ENCODE peak calls at places on chromosomes 6 and 20, in nine cellular contexts. I, K, N, O, Y, U, W, H and C are unnamed samples.

GRCh38 chr6:159106627-159107241 is 61.9 kb upstream of the TAGAP start:
- DNase-seq in Y (peak; percentile 92), I (peak; percentile 40), H (no peak), K (peak; percentile 70), W (peak; percentile 36), N (no peak), U (peak; percentile 58), O (peak; percentile 98), C (peak; percentile 66)

GRCh38 chr20:14634666-14635065 is 297.3 kb upstream of the FLRT3 start:
- DNase-seq in I (no peak), O (no peak), Y (no peak), W (peak; percentile 64), U (peak; percentile 47), K (no peak), H (no peak), N (peak; percentile 40), C (no peak)

GRCh38 chr6:125951323-125951722 is 5.2 kb upstream of the HINT3 start:
- DNase-seq in I (no peak), W (no peak), O (no peak), N (no peak), Y (no peak), K (no peak), H (no peak), U (no peak), C (no peak)

GRCh38 chr6:132190097-132190814 is 211.0 kb downstream of the MOXD1 start:
- DNase-seq in N (no peak), H (no peak), O (no peak), W (peak; percentile 20), Y (no peak), I (peak; percentile 75), U (peak; percentile 46), K (peak; percentile 3), C (no peak)

GRCh38 chr20:10282930-10283556 is 64.4 kb downstream of the SNAP25 start:
- DNase-seq in U (peak; percentile 50), Y (no peak), N (no peak), I (peak; percentile 59), O (no peak), K (no peak), H (no peak), W (peak; percentile 1), C (no peak)

GRCh38 chr6:45148711-45149341 is 179.3 kb upstream of the RUNX2 start:
- DNase-seq in K (no peak), Y (no peak), I (peak; percentile 55), W (peak; percentile 39), H (no peak), U (peak; percentile 75), O (no peak), N (no peak), C (no peak)

GRCh38 chr6:108650781-108651180 is 90.1 kb downstream of the FOXO3 start:
- DNase-seq in H (no peak), W (peak; percentile 74), O (no peak), U (peak; percentile 87), Y (no peak), I (peak; percentile 62), N (no peak), K (no peak), C (no peak)

GRCh38 chr20:45963059-45964011 is 8.7 kb downstream of the ZNF335 start:
- DNase-seq in N (no peak), O (no peak), K (no peak), U (peak; percentile 59), H (peak; percentile 56), W (no peak), I (peak; percentile 33), Y (no peak), C (peak; percentile 67)

GRCh38 chr20:44028341-44028715 is 113.7 kb downstream of the TOX2 start:
- DNase-seq in I (peak; percentile 33), Y (no peak), K (no peak), U (peak; percentile 24), H (no peak), W (no peak), N (no peak), O (no peak), C (no peak)

GRCh38 chr20:23145281-23145700 is 59.2 kb upstream of the CD93 start:
- DNase-seq in O (no peak), N (no peak), Y (no peak), U (peak; percentile 98), H (no peak), W (no peak), I (peak; percentile 56), K (no peak), C (no peak)

GRCh38 chr6:148263010-148263409 is 79.6 kb upstream of the SASH1 start:
- DNase-seq in O (no peak), Y (no peak), H (no peak), U (no peak), I (no peak), N (peak; percentile 62), W (peak; percentile 82), K (no peak), C (no peak)

GRCh38 chr6:27279513-27280063 is 32.1 kb downstream of the PRSS16 start:
- DNase-seq in W (no peak), U (no peak), O (peak; percentile 70), N (no peak), I (no peak), Y (no peak), H (no peak), K (no peak), C (peak; percentile 39)

GRCh38 chr20:31943052-31943471 is 8.8 kb downstream of the PDRG1 start:
- DNase-seq in O (no peak), Y (no peak), H (no peak), I (no peak), W (no peak), U (no peak), N (no peak), K (no peak), C (no peak)

DNA sequence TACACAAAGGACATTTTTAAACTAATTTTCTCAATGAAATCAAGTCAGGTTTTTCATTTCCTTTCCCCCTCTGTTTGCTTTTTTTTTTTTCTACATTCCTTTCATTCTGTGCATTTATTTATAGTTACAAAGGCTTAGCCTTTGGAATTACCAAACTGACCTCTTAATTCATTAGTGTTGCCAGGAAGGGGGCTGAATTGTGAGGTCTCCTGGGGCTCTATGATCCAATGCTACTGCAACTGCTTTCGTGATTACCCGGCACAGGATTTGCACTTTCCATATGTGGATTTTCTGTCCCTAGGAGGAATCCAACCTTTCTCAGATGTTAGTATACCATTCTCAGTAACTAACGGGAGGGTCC is 35.3 kb downstream of the NEDD9 start:
- DNase-seq in N (no peak), W (no peak), Y (no peak), U (peak; percentile 59), H (no peak), K (no peak), O (no peak), I (peak; percentile 88), C (peak; percentile 54)
- H3K9ac ChIP-seq in N (no peak overlapping the region), W (no peak overlapping the region), Y (no peak overlapping the region), U (no peak overlapping the region), H (peak overlapping the region; percentile 38), K (no peak overlapping the region), O (no peak overlapping the region), I (peak overlapping the region; percentile 46), C (no peak overlapping the region)

GRCh38 chr20:50439539-50440453 is 70.4 kb upstream of the PTPN1 start:
- DNase-seq in I (no peak), W (no peak), H (no peak), O (no peak), U (peak; percentile 31), N (no peak), K (peak; percentile 26), Y (no peak), C (no peak)
- H3K9ac ChIP-seq in I (no peak overlapping the region), W (peak overlapping the region; percentile 67), H (no peak overlapping the region), O (no peak overlapping the region), U (peak overlapping the region; percentile 52), N (peak overlapping the region; percentile 87), K (peak overlapping the region; percentile 51), Y (no peak overlapping the region), C (no peak overlapping the region)

GRCh38 chr6:170178266-170178560 is 112.7 kb downstream of the DLL1 start:
- DNase-seq in K (no peak), H (no peak), U (no peak), N (no peak), W (no peak), Y (no peak), I (no peak), O (no peak), C (no peak)
- H3K9ac ChIP-seq in K (no peak overlapping the region), H (no peak overlapping the region), U (no peak overlapping the region), N (peak overlapping the region; percentile 51), W (no peak overlapping the region), Y (no peak overlapping the region), I (no peak overlapping the region), O (no peak overlapping the region), C (no peak overlapping the region)

GRCh38 chr6:5115168-5115567 is 30.0 kb downstream of the PPP1R3G start:
- DNase-seq in N (no peak), O (no peak), I (peak; percentile 31), H (no peak), U (peak; percentile 75), W (no peak), Y (no peak), K (no peak), C (no peak)
- H3K9ac ChIP-seq in N (no peak overlapping the region), O (no peak overlapping the region), I (no peak overlapping the region), H (no peak overlapping the region), U (no peak overlapping the region), W (no peak overlapping the region), Y (no peak overlapping the region), K (no peak overlapping the region), C (no peak overlapping the region)

GRCh38 chr20:61799928-61800327 is 265.8 kb downstream of the TAF4 start:
- DNase-seq in Y (no peak), N (no peak), I (no peak), W (no peak), U (no peak), O (no peak), K (no peak), H (no peak), C (no peak)
- H3K9ac ChIP-seq in Y (no peak overlapping the region), N (no peak overlapping the region), I (no peak overlapping the region), W (no peak overlapping the region), U (no peak overlapping the region), O (no peak overlapping the region), K (no peak overlapping the region), H (no peak overlapping the region), C (no peak overlapping the region)

GRCh38 chr6:11496152-11497060 is 41.1 kb upstream of the TMEM170B start:
- DNase-seq in K (peak; percentile 74), Y (peak; percentile 84), U (peak; percentile 86), H (peak; percentile 70), N (peak; percentile 15), O (peak; percentile 62), I (peak; percentile 84), W (peak; percentile 60), C (peak; percentile 74)
- H3K9ac ChIP-seq in K (no peak overlapping the region), Y (peak overlapping the region; percentile 54), U (no peak overlapping the region), H (peak overlapping the region; percentile 48), N (no peak overlapping the region), O (no peak overlapping the region), I (no peak overlapping the region), W (no peak overlapping the region), C (no peak overlapping the region)

GRCh38 chr6:129923520-129923919 is 62.4 kb upstream of the TMEM244 start:
- DNase-seq in H (no peak), K (no peak), O (no peak), I (peak; percentile 81), Y (no peak), U (peak; percentile 76), N (no peak), W (no peak), C (no peak)
- H3K9ac ChIP-seq in H (no peak overlapping the region), K (no peak overlapping the region), O (no peak overlapping the region), I (no peak overlapping the region), Y (no peak overlapping the region), U (no peak overlapping the region), N (no peak overlapping the region), W (no peak overlapping the region), C (no peak overlapping the region)

GRCh38 chr20:58624687-58625086 is 26.4 kb upstream of the STX16 start:
- DNase-seq in O (no peak), Y (no peak), H (no peak), I (no peak), U (no peak), K (no peak), N (no peak), W (no peak), C (no peak)
- H3K9ac ChIP-seq in O (no peak overlapping the region), Y (no peak overlapping the region), H (peak overlapping the region; percentile 70), I (no peak overlapping the region), U (no peak overlapping the region), K (no peak overlapping the region), N (no peak overlapping the region), W (no peak overlapping the region), C (no peak overlapping the region)

GRCh38 chr20:62224113-62224855 is 4.2 kb upstream of the HRH3 start:
- DNase-seq in H (no peak), O (no peak), W (no peak), I (no peak), U (no peak), K (no peak), Y (no peak), N (no peak), C (no peak)
- H3K9ac ChIP-seq in H (no peak overlapping the region), O (no peak overlapping the region), W (no peak overlapping the region), I (no peak overlapping the region), U (no peak overlapping the region), K (no peak overlapping the region), Y (no peak overlapping the region), N (no peak overlapping the region), C (no peak overlapping the region)